ENCODE peak calls at places on chromosomes 16 and 17, in eight cellular contexts. O is foreskin keratinocyte; V is Peyer's patch; T is H1; W is mesendoderm; M is thoracic aorta; I is WERI-Rb-1; H is CD8-positive, alpha-beta T cell. P is an unnamed sample.

GRCh38 chr16:4178468-4179010 is 62.3 kb upstream of the ADCY9 start:
- DNase-seq in M (no peak), T (no peak), I (no peak), V (no peak), O (no peak), H (no peak), W (no peak), P (no peak)

GRCh38 chr17:49193513-49194296 is 16.7 kb downstream of the GNGT2 start:
- DNase-seq in I (peak; percentile 91), W (peak; percentile 76), V (peak; percentile 77), T (peak; percentile 72), O (peak; percentile 76), M (no peak), H (no peak), P (no peak)

GRCh38 chr17:14330492-14330920 is 29.6 kb downstream of the HS3ST3B1 start:
- DNase-seq in W (peak; percentile 57), V (no peak), I (no peak), T (no peak), M (no peak), H (no peak), O (no peak), P (no peak)

GRCh38 chr16:53711390-53711789 is 7.4 kb downstream of the FTO start:
- DNase-seq in W (no peak), O (no peak), H (no peak), T (no peak), I (no peak), V (no peak), M (no peak), P (no peak)

GRCh38 chr17:38632334-38632733 is 26.6 kb upstream of the SRCIN1 start:
- DNase-seq in H (no peak), O (no peak), T (no peak), M (no peak), W (no peak), I (no peak), V (no peak), P (no peak)

GRCh38 chr17:50184611-50185398 is 16.6 kb downstream of the COL1A1 start:
- DNase-seq in H (no peak), V (peak; percentile 58), T (no peak), M (peak; percentile 46), I (no peak), O (peak; percentile 75), W (peak; percentile 50), P (no peak)

GRCh38 chr16:30369091-30369937 is 980 bp downstream of the TBC1D10B start:
- DNase-seq in M (no peak), W (no peak), I (no peak), T (peak; percentile 58), O (no peak), H (peak; percentile 29), V (no peak), P (no peak)

GRCh38 chr17:78742901-78743300 is 39.2 kb downstream of the CYTH1 start:
- DNase-seq in M (no peak), I (no peak), V (no peak), O (no peak), W (no peak), H (no peak), T (no peak), P (no peak)

GRCh38 chr17:39979021-39979660 is 1.5 kb upstream of the PSMD3 start:
- DNase-seq in M (no peak), W (peak; percentile 43), H (no peak), T (no peak), V (no peak), O (peak; percentile 99), I (no peak), P (no peak)

GRCh38 chr17:48031966-48032365 is 5.6 kb downstream of the COPZ2 start:
- DNase-seq in W (no peak), V (no peak), T (no peak), O (no peak), M (no peak), I (peak; percentile 69), H (no peak), P (no peak)

GRCh38 chr16:11254913-11255736 is 879 bp downstream of the SOCS1 start:
- DNase-seq in M (no peak), V (peak; percentile 75), I (peak; percentile 44), W (no peak), T (no peak), H (peak; percentile 60), O (peak; percentile 44), P (no peak)

GRCh38 chr16:3553138-3553923 is 23.9 kb downstream of the NLRC3 start:
- DNase-seq in H (no peak), T (no peak), M (no peak), O (no peak), I (no peak), V (no peak), W (peak; percentile 92), P (no peak)

GRCh38 chr17:9566067-9566466 is 9.6 kb downstream of the STX8 start:
- DNase-seq in I (no peak), T (no peak), V (no peak), W (no peak), M (no peak), H (no peak), O (no peak), P (no peak)

GRCh38 chr16:68229431-68230175 is 6.3 kb downstream of the ESRP2 start:
- DNase-seq in V (peak; percentile 71), O (peak; percentile 25), W (peak; percentile 65), I (peak; percentile 37), H (peak; percentile 53), T (peak; percentile 77), M (no peak), P (no peak)

GRCh38 chr16:4694664-4695451 is 1.5 kb downstream of the NUDT16L1 start:
- DNase-seq in H (no peak), I (no peak), V (peak; percentile 50), T (no peak), W (peak; percentile 23), O (no peak), M (no peak), P (no peak)

GRCh38 chr17:64213995-64214507 is 49.0 kb downstream of the TEX2 start:
- DNase-seq in W (no peak), O (no peak), M (no peak), H (no peak), V (no peak), I (no peak), T (no peak), P (no peak)

GRCh38 chr16:71460246-71460645 is 1.8 kb downstream of the ZNF23 start:
- DNase-seq in W (no peak), T (no peak), I (no peak), H (no peak), V (no peak), M (no peak), O (peak; percentile 56), P (no peak)

GRCh38 chr17:30831257-30831656 is 509 bp upstream of the ATAD5 start:
- DNase-seq in I (no peak), T (no peak), W (peak; percentile 83), O (peak; percentile 22), V (no peak), H (no peak), M (no peak), P (no peak)

GRCh38 chr16:67641779-67642708 is 2.9 kb upstream of the CARMIL2 start:
- DNase-seq in O (peak; percentile 28), T (no peak), I (no peak), M (no peak), H (no peak), W (no peak), V (no peak), P (peak; percentile 33)

GRCh38 chr16:78184554-78185183 is 85.2 kb downstream of the WWOX start:
- DNase-seq in M (no peak), T (peak; percentile 22), H (no peak), W (no peak), O (no peak), V (no peak), I (no peak), P (no peak)

GRCh38 chr16:88461291-88462269 is 8.5 kb downstream of the ZFPM1 start:
- DNase-seq in H (no peak), M (no peak), W (peak; percentile 92), I (no peak), V (no peak), T (peak; percentile 66), O (no peak), P (no peak)

GRCh38 chr16:87704754-87705353 is 60.9 kb downstream of the KLHDC4 start:
- DNase-seq in O (no peak), I (no peak), W (no peak), M (no peak), H (no peak), T (no peak), V (no peak), P (peak; percentile 59)

GRCh38 chr16:31204871-31205666 is 2.5 kb upstream of the PYCARD start:
- DNase-seq in W (no peak), I (no peak), M (no peak), V (no peak), O (no peak), H (no peak), T (no peak), P (no peak)

GRCh38 chr16:3511286-3512180 is 10.7 kb downstream of the CLUAP1 start:
- DNase-seq in I (no peak), H (no peak), T (no peak), W (no peak), V (peak; percentile 35), O (no peak), M (no peak), P (no peak)

GRCh38 chr17:45782889-45783592 is 1.1 kb upstream of the CRHR1 start:
- DNase-seq in O (no peak), W (peak; percentile 48), H (peak; percentile 22), M (no peak), V (no peak), I (peak; percentile 75), T (peak; percentile 93), P (no peak)

DNA sequence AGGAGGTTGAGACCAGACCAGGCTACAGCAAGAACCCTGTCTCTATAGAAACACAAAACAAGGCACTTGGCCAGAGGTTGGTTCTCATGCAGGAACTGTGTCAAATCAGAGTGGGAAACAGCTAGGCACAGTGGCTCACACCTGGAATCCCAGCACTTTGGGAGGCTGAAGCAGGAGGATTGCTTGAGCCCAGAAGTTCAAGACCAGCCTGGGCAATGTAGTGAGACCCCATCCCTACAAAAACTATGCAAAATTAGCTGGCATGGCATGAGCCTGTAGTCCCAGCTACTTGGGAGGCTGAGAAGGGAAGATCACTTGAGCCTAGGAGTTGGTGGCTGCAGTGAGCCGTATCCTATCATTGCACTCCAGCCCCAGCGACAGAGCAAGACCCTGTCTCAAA is 1.7 kb downstream of the UNKL start:
- DNase-seq in H (no peak), V (no peak), M (no peak), W (no peak), O (no peak), T (no peak), I (no peak), P (no peak)
- H3K27ac ChIP-seq in H (no peak overlapping the region), V (no peak overlapping the region), M (no peak overlapping the region), W (no peak overlapping the region), O (no peak overlapping the region), T (no peak overlapping the region), I (no peak overlapping the region), P (no peak overlapping the region)

GRCh38 chr17:44247346-44248219 is 20.4 kb downstream of the SLC4A1 start:
- DNase-seq in V (no peak), M (no peak), H (no peak), I (peak; percentile 82), T (no peak), O (no peak), W (no peak), P (no peak)
- H3K27ac ChIP-seq in V (no peak overlapping the region), M (no peak overlapping the region), H (no peak overlapping the region), I (peak overlapping the region; percentile 58), T (no peak overlapping the region), O (no peak overlapping the region), W (no peak overlapping the region), P (no peak overlapping the region)

GRCh38 chr16:85955566-85955965 is 56.6 kb downstream of the IRF8 start:
- DNase-seq in W (no peak), T (no peak), H (no peak), O (no peak), I (no peak), V (no peak), M (no peak), P (no peak)
- H3K27ac ChIP-seq in W (no peak overlapping the region), T (no peak overlapping the region), H (no peak overlapping the region), O (no peak overlapping the region), I (no peak overlapping the region), V (no peak overlapping the region), M (no peak overlapping the region), P (no peak overlapping the region)

GRCh38 chr17:18184143-18185007 is 747 bp downstream of the ALKBH5 start:
- DNase-seq in M (peak; percentile 19), O (no peak), H (peak; percentile 70), V (peak; percentile 82), I (peak; percentile 26), T (peak; percentile 65), W (peak; percentile 68), P (no peak)
- H3K27ac ChIP-seq in M (peak overlapping the region; percentile 91), O (peak overlapping the region; percentile 26), H (peak overlapping the region; percentile 95), V (peak overlapping the region; percentile 99), I (peak overlapping the region; percentile 96), T (no peak overlapping the region), W (peak overlapping the region; percentile 91), P (peak overlapping the region; percentile 97)

P was measured in substantia nigra.